ENCODE peak calls at places on chromosomes 12 and 14, in eight cellular contexts. F, L, C, J, Y, K, U and D are unnamed samples.

GRCh38 chr14:29927596-29928341 is at the start of gene PRKD1:
- DNase-seq in F (peak; percentile 72), J (peak; percentile 91), C (peak; percentile 77), U (peak; percentile 63), L (no peak), Y (no peak), K (peak; percentile 77), D (peak; percentile 63)

GRCh38 chr14:25484194-25484593 is 434.2 kb upstream of the STXBP6 start:
- DNase-seq in Y (no peak), U (no peak), C (peak; percentile 3), K (no peak), L (no peak), J (peak; percentile 35), F (no peak), D (no peak)

GRCh38 chr14:78519863-78520262 is 349.7 kb downstream of the NRXN3 start:
- DNase-seq in F (peak; percentile 19), K (no peak), L (peak; percentile 31), C (no peak), Y (peak; percentile 25), U (peak; percentile 31), J (peak; percentile 84), D (no peak)

GRCh38 chr14:83816755-83817154 is 1713.2 kb upstream of the FLRT2 start:
- DNase-seq in F (no peak), L (no peak), U (no peak), Y (peak; percentile 20), C (no peak), J (peak; percentile 93), K (peak; percentile 72), D (no peak)

GRCh38 chr14:38135096-38135495 is 72.6 kb upstream of the SSTR1 start:
- DNase-seq in F (no peak), Y (no peak), L (no peak), J (peak; percentile 15), K (no peak), C (no peak), U (no peak), D (no peak)

GRCh38 chr14:80956922-80957321 is 1.5 kb downstream of the TSHR start:
- DNase-seq in F (peak; percentile 25), C (no peak), K (no peak), L (no peak), Y (no peak), J (no peak), U (no peak), D (peak; percentile 85)

GRCh38 chr12:56206373-56207166 is 15.2 kb downstream of the RNF41 start:
- DNase-seq in J (peak; percentile 76), K (peak; percentile 44), C (peak; percentile 70), Y (peak; percentile 59), F (peak; percentile 64), U (peak; percentile 69), L (no peak), D (no peak)

GRCh38 chr12:19154696-19155095 is 25.2 kb downstream of the PLEKHA5 start:
- DNase-seq in Y (peak; percentile 12), F (no peak), K (no peak), L (no peak), J (no peak), C (no peak), U (peak; percentile 8), D (no peak)

GRCh38 chr12:116416161-116416560 is 138.7 kb upstream of the MED13L start:
- DNase-seq in J (no peak), C (no peak), Y (no peak), U (no peak), K (no peak), F (no peak), L (no peak), D (no peak)

GRCh38 chr12:51082561-51083139 is 746 bp downstream of the CSRNP2 start:
- DNase-seq in U (peak; percentile 51), F (no peak), J (peak; percentile 84), K (peak; percentile 7), L (peak; percentile 33), Y (peak; percentile 16), C (peak; percentile 65), D (peak; percentile 26)

GRCh38 chr12:47790676-47791350 is 17.8 kb downstream of the SLC48A1 start:
- DNase-seq in J (no peak), U (no peak), F (no peak), C (no peak), K (no peak), Y (no peak), L (no peak), D (no peak)

GRCh38 chr12:6782119-6782518 is 7.2 kb upstream of the CD4 start:
- DNase-seq in U (no peak), Y (no peak), F (peak; percentile 12), C (no peak), L (no peak), K (no peak), J (no peak), D (no peak)

GRCh38 chr14:73718742-73719251 is 4.6 kb upstream of the PNMA1 start:
- DNase-seq in Y (no peak), J (peak; percentile 95), U (no peak), L (no peak), F (peak; percentile 61), C (no peak), K (no peak), D (no peak)

GRCh38 chr12:47033081-47033480 is 46.3 kb upstream of the PCED1B start:
- DNase-seq in J (no peak), F (no peak), U (peak; percentile 33), K (peak; percentile 47), Y (peak; percentile 44), C (no peak), L (no peak), D (no peak)

GRCh38 chr14:33280646-33281045 is 342.0 kb downstream of the NPAS3 start:
- DNase-seq in K (no peak), L (no peak), C (no peak), U (peak; percentile 76), J (no peak), F (no peak), Y (peak; percentile 50), D (no peak)

GRCh38 chr14:44462372-44462771 is 44.7 kb downstream of the FSCB start:
- DNase-seq in C (no peak), Y (no peak), L (no peak), U (no peak), F (no peak), J (no peak), K (no peak), D (no peak)

GRCh38 chr14:24806061-24806678 is 172.2 kb upstream of the GZMB start:
- DNase-seq in L (peak; percentile 57), Y (peak; percentile 44), K (peak; percentile 12), J (peak; percentile 89), U (peak; percentile 45), C (peak; percentile 69), F (peak; percentile 74), D (peak; percentile 24)

GRCh38 chr14:94685166-94685581 is 73.0 kb downstream of the SERPINA3 start:
- DNase-seq in U (no peak), J (no peak), K (no peak), F (no peak), C (peak; percentile 7), L (no peak), Y (no peak), D (peak; percentile 13)

GRCh38 chr12:33605776-33606175 is 166.2 kb upstream of the SYT10 start:
- DNase-seq in J (peak; percentile 27), K (no peak), F (no peak), L (no peak), Y (peak; percentile 47), C (peak; percentile 51), U (peak; percentile 2), D (peak; percentile 31)

GRCh38 chr12:132138941-132139871 is 4.9 kb downstream of the DDX51 start:
- DNase-seq in U (no peak), F (peak; percentile 21), L (no peak), Y (no peak), K (no peak), C (no peak), J (no peak), D (no peak)

GRCh38 chr12:74849801-74850200 is 312.2 kb downstream of the ATXN7L3B start:
- DNase-seq in F (no peak), L (no peak), Y (peak; percentile 2), U (peak; percentile 0), J (no peak), C (no peak), K (no peak), D (no peak)

GRCh38 chr12:46891306-46891705 is 65.5 kb upstream of the SLC38A4 start:
- DNase-seq in K (peak; percentile 8), J (no peak), L (no peak), Y (peak; percentile 30), F (peak; percentile 26), U (peak; percentile 51), C (peak; percentile 7), D (no peak)

GRCh38 chr12:101552277-101552676 is 42.5 kb upstream of the MYBPC1 start:
- DNase-seq in J (peak; percentile 54), L (no peak), K (peak; percentile 63), U (peak; percentile 38), C (peak; percentile 11), F (peak; percentile 32), Y (peak; percentile 30), D (peak; percentile 74)

GRCh38 chr14:93042968-93043940 is 72.5 kb downstream of the ITPK1 start:
- DNase-seq in K (peak; percentile 80), L (no peak), C (peak; percentile 72), F (peak; percentile 84), Y (peak; percentile 97), J (no peak), U (peak; percentile 30), D (no peak)

GRCh38 chr12:92042791-92043531 is 102.7 kb downstream of the BTG1 start:
- DNase-seq in U (no peak), F (no peak), J (no peak), Y (peak; percentile 97), L (no peak), C (no peak), K (no peak), D (no peak)

GRCh38 chr12:85580562-85581168 is 255.5 kb downstream of the RASSF9 start:
- DNase-seq in L (no peak), C (no peak), K (no peak), Y (no peak), F (peak; percentile 21), J (no peak), U (peak; percentile 60), D (no peak)

GRCh38 chr12:7396418-7396817 is 47.5 kb downstream of the CD163L1 start:
- DNase-seq in Y (no peak), F (no peak), C (no peak), L (no peak), K (no peak), U (no peak), J (no peak), D (no peak)